ENCODE peak calls at places on chromosomes 6 and 20, in six cellular contexts. One of them, this sample, is unnamed.

GRCh38 chr20:48538856-48539255 is 288.9 kb downstream of the PREX1 start:
- DNase-seq in endothelial cell of umbilical vein: no peak
- DNase-seq in A549: no peak
- DNase-seq in HepG2: no peak
- DNase-seq in GM12878: no peak
- DNase-seq in K562: no peak
- DNase-seq in this sample: no peak

GRCh38 chr6:134094436-134094835 is 42.0 kb upstream of the SLC2A12 start:
- DNase-seq in K562: no peak
- DNase-seq in GM12878: no peak
- DNase-seq in A549: no peak
- DNase-seq in HepG2: no peak
- DNase-seq in endothelial cell of umbilical vein: no peak
- DNase-seq in this sample: no peak

GRCh38 chr6:31521835-31522234 is 6.9 kb upstream of the MCCD1 start:
- DNase-seq in endothelial cell of umbilical vein: no peak
- DNase-seq in HepG2: no peak
- DNase-seq in GM12878: no peak
- DNase-seq in K562: no peak
- DNase-seq in A549: no peak
- DNase-seq in this sample: no peak

GRCh38 chr6:19557191-19557590 is 280.0 kb upstream of the ID4 start:
- DNase-seq in K562: no peak
- DNase-seq in GM12878: no peak
- DNase-seq in HepG2: no peak
- DNase-seq in A549: no peak
- DNase-seq in endothelial cell of umbilical vein: no peak
- DNase-seq in this sample: no peak

GRCh38 chr6:34065470-34066283 is 80.2 kb downstream of the GRM4 start:
- DNase-seq in GM12878: no peak
- DNase-seq in A549: no peak
- DNase-seq in K562: peak
- DNase-seq in endothelial cell of umbilical vein: no peak
- DNase-seq in HepG2: no peak
- DNase-seq in this sample: no peak

GRCh38 chr6:165941249-165941648 is 226.4 kb downstream of the TBXT start:
- DNase-seq in GM12878: no peak
- DNase-seq in A549: no peak
- DNase-seq in endothelial cell of umbilical vein: no peak
- DNase-seq in K562: no peak
- DNase-seq in HepG2: no peak
- DNase-seq in this sample: no peak

GRCh38 chr20:25551413-25552210 is 33.7 kb downstream of the NINL start:
- DNase-seq in HepG2: no peak
- DNase-seq in endothelial cell of umbilical vein: peak
- DNase-seq in K562: no peak
- DNase-seq in A549: no peak
- DNase-seq in GM12878: no peak
- DNase-seq in this sample: no peak

GRCh38 chr6:372336-372911 is 19.1 kb upstream of the IRF4 start:
- DNase-seq in HepG2: no peak
- DNase-seq in A549: no peak
- DNase-seq in endothelial cell of umbilical vein: no peak
- DNase-seq in K562: no peak
- DNase-seq in GM12878: no peak
- DNase-seq in this sample: peak

GRCh38 chr6:110514818-110515217 is 38.4 kb upstream of the SLC22A16 start:
- DNase-seq in endothelial cell of umbilical vein: no peak
- DNase-seq in K562: no peak
- DNase-seq in HepG2: no peak
- DNase-seq in A549: no peak
- DNase-seq in GM12878: no peak
- DNase-seq in this sample: peak

GRCh38 chr20:31537859-31538245 is 23.6 kb downstream of the HM13 start:
- DNase-seq in HepG2: no peak
- DNase-seq in endothelial cell of umbilical vein: no peak
- DNase-seq in A549: no peak
- DNase-seq in GM12878: no peak
- DNase-seq in K562: no peak
- DNase-seq in this sample: no peak

GRCh38 chr20:61719691-61720347 is 345.9 kb downstream of the TAF4 start:
- DNase-seq in K562: no peak
- DNase-seq in HepG2: no peak
- DNase-seq in A549: no peak
- DNase-seq in endothelial cell of umbilical vein: no peak
- DNase-seq in GM12878: no peak
- DNase-seq in this sample: no peak

GRCh38 chr6:134729590-134729989 is 220.3 kb downstream of the ALDH8A1 start:
- DNase-seq in HepG2: no peak
- DNase-seq in A549: no peak
- DNase-seq in endothelial cell of umbilical vein: no peak
- DNase-seq in K562: no peak
- DNase-seq in GM12878: no peak
- DNase-seq in this sample: no peak

GRCh38 chr6:29964904-29965872 is 22.9 kb downstream of the HLA-A start:
- DNase-seq in GM12878: peak
- DNase-seq in HepG2: peak
- DNase-seq in K562: peak
- DNase-seq in A549: peak
- DNase-seq in endothelial cell of umbilical vein: peak
- DNase-seq in this sample: peak

GRCh38 chr6:101281266-101281665 is 112.2 kb upstream of the GRIK2 start:
- DNase-seq in K562: no peak
- DNase-seq in HepG2: no peak
- DNase-seq in GM12878: no peak
- DNase-seq in endothelial cell of umbilical vein: no peak
- DNase-seq in A549: no peak
- DNase-seq in this sample: no peak

GRCh38 chr6:137223370-137224131 is 4.4 kb upstream of the IFNGR1 start:
- DNase-seq in A549: no peak
- DNase-seq in endothelial cell of umbilical vein: peak
- DNase-seq in GM12878: no peak
- DNase-seq in HepG2: peak
- DNase-seq in K562: no peak
- DNase-seq in this sample: peak

GRCh38 chr20:47464380-47465101 is 37.1 kb upstream of the NCOA3 start:
- DNase-seq in A549: peak
- DNase-seq in K562: no peak
- DNase-seq in GM12878: no peak
- DNase-seq in endothelial cell of umbilical vein: peak
- DNase-seq in HepG2: peak
- DNase-seq in this sample: no peak

GRCh38 chr20:24657211-24657610 is 187.8 kb downstream of the SYNDIG1 start:
- DNase-seq in HepG2: no peak
- DNase-seq in GM12878: no peak
- DNase-seq in A549: peak
- DNase-seq in K562: peak
- DNase-seq in endothelial cell of umbilical vein: no peak
- DNase-seq in this sample: no peak

GRCh38 chr20:53574819-53575218 is 18.8 kb downstream of the ZNF217 start:
- DNase-seq in A549: no peak
- DNase-seq in K562: no peak
- DNase-seq in HepG2: no peak
- DNase-seq in GM12878: no peak
- DNase-seq in endothelial cell of umbilical vein: no peak
- DNase-seq in this sample: no peak

GRCh38 chr6:145866449-145867401 is 52.1 kb upstream of the FBXO30 start:
- DNase-seq in endothelial cell of umbilical vein: no peak
- DNase-seq in GM12878: no peak
- DNase-seq in K562: no peak
- DNase-seq in A549: no peak
- DNase-seq in HepG2: no peak
- DNase-seq in this sample: no peak

GRCh38 chr6:87274660-87275273 is 47.6 kb upstream of the SMIM8 start:
- DNase-seq in GM12878: no peak
- DNase-seq in endothelial cell of umbilical vein: no peak
- DNase-seq in K562: no peak
- DNase-seq in A549: no peak
- DNase-seq in HepG2: no peak
- DNase-seq in this sample: peak

GRCh38 chr20:58583586-58583985 is 67.5 kb upstream of the STX16 start:
- DNase-seq in GM12878: no peak
- DNase-seq in K562: no peak
- DNase-seq in HepG2: no peak
- DNase-seq in A549: no peak
- DNase-seq in endothelial cell of umbilical vein: no peak
- DNase-seq in this sample: no peak

GRCh38 chr6:36679043-36679821 is 718 bp downstream of the CDKN1A start:
- DNase-seq in GM12878: no peak
- DNase-seq in endothelial cell of umbilical vein: peak
- DNase-seq in A549: no peak
- DNase-seq in HepG2: peak
- DNase-seq in K562: peak
- DNase-seq in this sample: peak

GRCh38 chr6:33853736-33854135 is 49.9 kb upstream of the MLN start:
- DNase-seq in HepG2: no peak
- DNase-seq in A549: no peak
- DNase-seq in GM12878: no peak
- DNase-seq in endothelial cell of umbilical vein: no peak
- DNase-seq in K562: no peak
- DNase-seq in this sample: no peak

DNA sequence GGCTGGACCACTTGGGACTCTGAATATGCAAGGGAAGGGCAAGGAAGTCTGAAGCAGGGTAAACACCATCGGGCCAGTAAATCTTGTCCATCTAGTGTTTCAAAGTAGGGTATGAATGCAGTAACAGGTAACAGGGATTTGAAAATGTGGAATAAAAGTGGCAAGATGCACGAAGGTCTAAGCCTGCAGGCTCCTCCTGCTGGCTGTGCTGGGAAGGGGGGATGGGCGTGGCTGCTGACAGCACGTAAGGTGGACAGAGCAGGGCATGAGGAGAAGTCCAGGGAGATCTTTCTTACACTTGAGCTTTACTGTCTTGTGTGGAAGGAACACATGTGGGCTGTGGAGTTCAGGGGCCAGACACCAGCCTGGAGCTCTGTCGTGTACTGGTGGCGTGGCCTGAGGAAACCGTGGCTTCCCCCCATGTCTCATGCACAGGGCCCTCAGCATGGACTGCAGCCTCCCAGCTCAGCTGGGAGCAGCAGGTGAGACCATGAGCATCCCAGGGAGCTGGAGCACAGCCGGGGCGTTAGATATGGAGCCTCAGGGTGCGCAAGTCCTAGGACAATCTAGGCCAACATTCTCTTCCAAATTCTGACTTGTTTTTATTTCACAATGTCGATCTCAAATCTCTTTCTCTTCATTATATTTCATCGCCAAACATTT is 84.5 kb downstream of the SLC22A23 start:
- DNase-seq in endothelial cell of umbilical vein: no peak
- DNase-seq in A549: no peak
- DNase-seq in GM12878: no peak
- DNase-seq in HepG2: no peak
- DNase-seq in K562: peak
- DNase-seq in this sample: no peak
- TF ChIP-seq MYC in endothelial cell of umbilical vein: no peak
- TF ChIP-seq MYC in A549: no peak
- TF ChIP-seq MYC in GM12878: no peak
- TF ChIP-seq MYC in HepG2: no peak
- TF ChIP-seq MYC in K562: no peak
- TF ChIP-seq MYC in this sample: no peak

GRCh38 chr6:153994811-153995210 is 44.2 kb upstream of the OPRM1 start:
- DNase-seq in A549: no peak
- DNase-seq in K562: no peak
- DNase-seq in HepG2: no peak
- DNase-seq in GM12878: no peak
- DNase-seq in endothelial cell of umbilical vein: no peak
- DNase-seq in this sample: no peak
- TF ChIP-seq MAX in A549: no peak
- TF ChIP-seq MAX in K562: no peak
- TF ChIP-seq MAX in HepG2: no peak
- TF ChIP-seq MAX in GM12878: no peak
- TF ChIP-seq MAX in endothelial cell of umbilical vein: no peak
- TF ChIP-seq MAX in this sample: no peak

GRCh38 chr20:16020971-16021370 is 552.3 kb downstream of the KIF16B start:
- DNase-seq in HepG2: no peak
- DNase-seq in endothelial cell of umbilical vein: no peak
- DNase-seq in A549: peak
- DNase-seq in K562: no peak
- DNase-seq in GM12878: no peak
- DNase-seq in this sample: peak
- TF ChIP-seq MYC in HepG2: no peak
- TF ChIP-seq MYC in endothelial cell of umbilical vein: no peak
- TF ChIP-seq MYC in A549: no peak
- TF ChIP-seq MYC in K562: no peak
- TF ChIP-seq MYC in GM12878: no peak
- TF ChIP-seq MYC in this sample: no peak

GRCh38 chr6:64217721-64218603 is 582.4 kb downstream of the PHF3 start:
- DNase-seq in endothelial cell of umbilical vein: no peak
- DNase-seq in GM12878: peak
- DNase-seq in HepG2: no peak
- DNase-seq in A549: no peak
- DNase-seq in K562: no peak
- DNase-seq in this sample: no peak
- TF ChIP-seq MAX in endothelial cell of umbilical vein: no peak
- TF ChIP-seq MAX in GM12878: no peak
- TF ChIP-seq MAX in HepG2: no peak
- TF ChIP-seq MAX in A549: no peak
- TF ChIP-seq MAX in K562: no peak
- TF ChIP-seq MAX in this sample: no peak

GRCh38 chr6:44041461-44042260 is 85.6 kb downstream of the MRPL14 start:
- DNase-seq in HepG2: no peak
- DNase-seq in A549: peak
- DNase-seq in endothelial cell of umbilical vein: peak
- DNase-seq in K562: peak
- DNase-seq in GM12878: no peak
- DNase-seq in this sample: peak
- TF ChIP-seq MYC in HepG2: no peak
- TF ChIP-seq MYC in A549: no peak
- TF ChIP-seq MYC in endothelial cell of umbilical vein: no peak
- TF ChIP-seq MYC in K562: peak
- TF ChIP-seq MYC in GM12878: no peak
- TF ChIP-seq MYC in this sample: peak

GRCh38 chr6:128138694-128139093 is 237.8 kb upstream of the THEMIS start:
- DNase-seq in GM12878: no peak
- DNase-seq in endothelial cell of umbilical vein: no peak
- DNase-seq in A549: no peak
- DNase-seq in K562: no peak
- DNase-seq in HepG2: no peak
- DNase-seq in this sample: no peak

GRCh38 chr6:128135325-128135724 is 234.5 kb upstream of the THEMIS start:
- DNase-seq in endothelial cell of umbilical vein: no peak
- DNase-seq in HepG2: no peak
- DNase-seq in GM12878: no peak
- DNase-seq in K562: no peak
- DNase-seq in A549: no peak
- DNase-seq in this sample: no peak

GRCh38 chr6:128144320-128144719 is 243.5 kb upstream of the THEMIS start:
- DNase-seq in GM12878: no peak
- DNase-seq in HepG2: no peak
- DNase-seq in endothelial cell of umbilical vein: no peak
- DNase-seq in A549: no peak
- DNase-seq in K562: no peak
- DNase-seq in this sample: no peak

DNA sequence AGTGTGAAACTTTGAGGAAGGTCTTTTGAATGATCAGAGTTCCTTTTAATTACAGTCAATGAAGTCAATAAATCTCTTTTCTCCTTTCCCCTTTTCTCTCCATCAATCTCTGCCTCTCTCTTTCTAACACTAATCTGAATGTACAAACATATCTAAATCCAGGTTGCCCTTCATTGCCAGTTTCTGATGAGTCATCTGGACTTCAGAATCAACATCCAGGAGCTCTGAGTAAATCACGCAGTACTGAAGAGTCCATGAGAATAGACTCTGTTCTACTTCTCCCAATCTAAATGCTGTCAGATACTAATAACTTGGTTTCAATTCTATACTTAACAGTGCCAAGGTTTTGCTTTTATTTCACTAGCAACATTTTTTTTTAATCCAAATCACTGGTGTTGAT is 238.7 kb upstream of the THEMIS start:
- DNase-seq in HepG2: peak
- DNase-seq in A549: peak
- DNase-seq in K562: no peak
- DNase-seq in endothelial cell of umbilical vein: peak
- DNase-seq in GM12878: no peak
- DNase-seq in this sample: no peak
- TF ChIP-seq MAX in HepG2: no peak
- TF ChIP-seq MAX in A549: no peak
- TF ChIP-seq MAX in K562: no peak
- TF ChIP-seq MAX in endothelial cell of umbilical vein: no peak
- TF ChIP-seq MAX in GM12878: no peak
- TF ChIP-seq MAX in this sample: no peak

This sample was measured in NB4.